ENCODE peak calls at places on chromosomes 1 and 21, in ten cellular contexts. G is lower lobe of right lung, X is foreskin fibroblast, B is cardiac fibroblast, Y is mucosa of descending colon, Q is NB4, J is PC-9, O is fibroblast of lung, F is tibial nerve, P is endodermal cell. T is an unnamed sample.

GRCh38 chr1:62905309-62905708 is 121.4 kb downstream of the ATG4C start:
- DNase-seq in Y (no peak), B (no peak), P (no peak), X (no peak), O (no peak), G (no peak), F (no peak), Q (no peak), J (no peak), T (no peak)

GRCh38 chr1:206637605-206638004 is 2.3 kb downstream of the DYRK3 start:
- DNase-seq in J (no peak), F (no peak), X (no peak), O (no peak), P (no peak), B (no peak), Y (no peak), Q (no peak), G (no peak), T (no peak)

GRCh38 chr1:90562892-90563291 is 154.2 kb downstream of the BARHL2 start:
- DNase-seq in F (no peak), B (no peak), G (no peak), J (no peak), P (no peak), X (no peak), O (no peak), Y (no peak), Q (no peak), T (no peak)

GRCh38 chr21:21039624-21040023 is 41.4 kb downstream of the NCAM2 start:
- DNase-seq in X (no peak), J (no peak), Q (no peak), B (no peak), O (no peak), F (no peak), Y (no peak), P (no peak), G (no peak), T (no peak)

GRCh38 chr1:224182057-224182865 is 779 bp upstream of the DEGS1 start:
- DNase-seq in P (no peak), O (no peak), G (no peak), J (peak; percentile 84), X (no peak), Q (no peak), F (no peak), Y (peak; percentile 57), B (no peak), T (no peak)

GRCh38 chr1:116732726-116733125 is 21.5 kb upstream of the CD2 start:
- DNase-seq in O (no peak), J (no peak), Q (no peak), B (no peak), P (no peak), G (no peak), F (no peak), Y (no peak), X (no peak), T (no peak)

GRCh38 chr1:59814901-59815825 is at the start of gene HOOK1:
- DNase-seq in O (no peak), P (no peak), Q (no peak), G (no peak), F (no peak), Y (peak; percentile 70), J (no peak), B (no peak), X (no peak), T (no peak)

GRCh38 chr1:179178965-179179364 is 50.5 kb downstream of the ABL2 start:
- DNase-seq in B (peak; percentile 68), O (peak; percentile 79), X (no peak), Q (no peak), Y (no peak), G (no peak), F (no peak), P (no peak), J (peak; percentile 57), T (no peak)

GRCh38 chr1:183635112-183635605 is 424 bp downstream of the ARPC5 start:
- DNase-seq in J (no peak), X (no peak), B (peak; percentile 34), Y (peak; percentile 79), G (peak; percentile 74), F (no peak), O (peak; percentile 20), Q (no peak), P (no peak), T (no peak)

GRCh38 chr1:106523448-106523847 is 533.0 kb upstream of the PRMT6 start:
- DNase-seq in J (no peak), P (peak; percentile 64), X (no peak), Y (no peak), F (no peak), B (no peak), O (no peak), G (no peak), Q (no peak), T (no peak)

GRCh38 chr1:2496746-2497145 is 20.7 kb downstream of the PLCH2 start:
- DNase-seq in Y (no peak), O (no peak), Q (no peak), F (no peak), G (no peak), P (no peak), B (no peak), X (no peak), J (no peak), T (no peak)

GRCh38 chr1:72623299-72623708 is 341.0 kb upstream of the NEGR1 start:
- DNase-seq in P (peak; percentile 64), B (peak; percentile 57), Y (no peak), Q (peak; percentile 66), O (peak; percentile 46), G (no peak), F (no peak), X (peak; percentile 30), J (peak; percentile 42), T (peak; percentile 0)

GRCh38 chr1:221583481-221583880 is 158.4 kb downstream of the DUSP10 start:
- DNase-seq in O (peak; percentile 31), P (no peak), F (no peak), J (no peak), X (no peak), G (no peak), Q (no peak), B (no peak), Y (no peak), T (peak; percentile 5)

GRCh38 chr1:27392778-27393635 is 585 bp downstream of the GPR3 start:
- DNase-seq in Q (peak; percentile 32), F (no peak), G (no peak), Y (no peak), O (no peak), P (no peak), J (no peak), X (no peak), B (no peak), T (no peak)

GRCh38 chr21:36754241-36754881 is 55.4 kb downstream of the SIM2 start:
- DNase-seq in B (no peak), X (no peak), Y (no peak), J (no peak), O (no peak), G (no peak), Q (no peak), F (no peak), P (no peak), T (no peak)
- TF ChIP-seq CTCF in B (no peak), X (no peak), Y (no peak), J (no peak), O (no peak), G (no peak), Q (no peak), F (no peak), P (peak; percentile 12), T (no peak)

DNA sequence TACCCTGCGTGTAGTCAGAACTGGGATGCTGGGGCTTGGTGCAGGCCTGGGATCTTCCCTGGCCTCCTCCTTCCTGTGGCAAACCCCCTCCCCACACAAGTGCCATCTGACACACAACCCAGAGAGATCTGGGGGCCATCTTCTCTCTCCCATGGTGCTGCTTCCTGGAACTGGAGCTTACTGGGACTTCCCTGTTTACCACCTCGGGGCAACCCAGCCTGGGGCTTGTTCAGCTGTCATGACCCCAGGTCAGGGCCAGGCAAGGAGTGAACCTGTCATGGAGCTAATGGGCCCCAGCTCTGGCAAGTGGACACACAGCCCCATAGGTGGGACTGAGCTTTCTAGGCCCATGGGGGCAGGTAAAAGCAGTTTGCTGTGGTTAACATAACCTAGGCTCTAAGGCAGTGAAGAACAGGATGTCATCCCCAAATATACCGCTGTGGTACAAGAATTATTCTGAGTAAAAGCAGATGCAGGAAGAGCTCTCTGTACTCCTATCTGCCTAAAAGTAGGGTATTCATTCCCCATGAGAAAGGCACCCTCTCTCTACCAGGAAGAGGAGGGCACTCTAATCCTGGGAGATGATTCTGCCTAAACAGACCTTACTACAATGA is 2.4 kb downstream of the TRIM11 start:
- DNase-seq in Q (no peak), B (no peak), Y (peak; percentile 46), P (peak; percentile 33), F (no peak), J (no peak), G (no peak), X (no peak), O (no peak), T (no peak)
- H3K4me3 ChIP-seq in Q (peak overlapping the region; percentile 89), B (no peak overlapping the region), Y (no peak overlapping the region), P (peak overlapping the region; percentile 90), F (no peak overlapping the region), J (peak overlapping the region; percentile 95), G (peak overlapping the region; percentile 75), X (peak overlapping the region; percentile 87), O (peak overlapping the region; percentile 31), T (no peak overlapping the region)

DNA sequence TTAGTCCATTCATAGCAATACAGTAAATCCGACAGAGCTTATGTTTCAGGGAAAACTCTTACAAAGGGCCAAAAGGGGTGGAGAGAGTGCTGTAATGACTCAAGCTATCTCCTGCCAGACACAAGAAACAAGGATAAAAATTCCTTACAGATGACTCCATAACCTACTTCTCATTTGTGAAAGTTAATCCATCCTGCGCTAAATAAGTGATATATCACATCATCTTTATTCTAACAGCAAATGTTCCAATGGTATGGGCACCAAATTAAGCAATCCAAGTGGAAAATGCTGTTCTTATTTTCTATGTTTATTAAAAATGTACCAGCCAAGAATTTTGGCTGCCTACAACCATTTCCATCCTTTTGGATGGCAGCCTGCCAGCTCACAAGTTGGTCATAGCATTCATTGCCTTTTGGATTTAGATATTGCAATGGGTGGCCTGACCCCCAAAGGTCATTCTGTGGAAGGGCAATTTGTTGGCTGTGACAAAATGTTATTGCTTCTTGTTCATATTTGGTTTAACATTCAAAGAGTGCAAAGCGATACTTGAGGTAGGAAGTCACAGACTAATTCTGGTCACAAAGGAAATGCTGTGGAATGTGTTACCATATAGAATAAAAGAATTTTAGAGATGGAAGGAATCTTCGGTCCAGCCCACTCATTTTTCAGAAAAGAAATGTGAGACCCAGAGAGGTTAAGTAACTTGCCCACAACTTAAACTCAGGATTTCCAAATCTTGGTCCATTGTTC is 2.8 kb upstream of the ENAH start:
- DNase-seq in F (peak; percentile 26), P (no peak), Q (peak; percentile 59), J (peak; percentile 93), Y (no peak), G (no peak), X (peak; percentile 93), O (peak; percentile 100), B (peak; percentile 97), T (peak; percentile 98)
- TF ChIP-seq CTCF in F (no peak), P (peak; percentile 63), Q (no peak), J (no peak), Y (no peak), G (peak; percentile 9), X (no peak), O (no peak), B (no peak), T (no peak)

DNA sequence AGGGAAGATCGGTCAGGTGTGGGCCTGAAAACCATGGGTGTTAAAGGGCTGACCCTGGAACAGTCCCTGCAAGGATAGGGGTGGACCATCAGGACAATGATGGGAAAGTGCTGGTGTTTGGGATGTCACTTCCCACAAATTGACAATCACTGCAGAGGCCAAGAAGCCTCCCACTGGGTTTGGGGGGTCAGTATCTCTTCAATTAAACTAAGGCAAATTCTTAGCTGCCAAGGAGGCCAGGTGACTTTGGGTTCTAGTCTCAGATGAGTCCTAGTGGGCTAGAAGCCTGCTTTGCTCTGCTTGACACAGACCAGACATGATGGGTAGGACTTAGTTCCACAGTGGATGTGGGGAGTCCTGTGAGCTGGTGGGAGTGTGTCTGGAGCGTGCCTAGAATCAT is 29.3 kb upstream of the KCNA2 start:
- DNase-seq in P (no peak), O (no peak), G (no peak), B (no peak), F (no peak), X (no peak), Y (no peak), Q (no peak), J (no peak), T (no peak)
- H3K4me3 ChIP-seq in P (no peak overlapping the region), O (no peak overlapping the region), G (no peak overlapping the region), B (no peak overlapping the region), F (no peak overlapping the region), X (no peak overlapping the region), Y (no peak overlapping the region), Q (no peak overlapping the region), J (no peak overlapping the region), T (no peak overlapping the region)

T was measured in AG04449.